ENCODE peak calls at places on chromosomes 2 and 18, in ten cellular contexts. N is NB4, L is astrocyte of the spinal cord, Y is fibroblast of villous mesenchyme, O is mucosa of descending colon, E is PC-9, B is mammary epithelial cell, W is left lung, M is HFF-Myc, H is uterus. P is an unnamed sample.

GRCh38 chr2:190887089-190887488 is 6.5 kb downstream of the GLS start:
- DNase-seq in N (peak), L (no peak), Y (peak), O (no peak), E (peak), B (peak), W (no peak), M (no peak), H (no peak), P (no peak)

GRCh38 chr2:238093181-238094140 is 6.7 kb upstream of the ESPNL start:
- DNase-seq in N (no peak), L (no peak), Y (no peak), O (no peak), E (no peak), B (no peak), W (peak), M (no peak), H (no peak), P (no peak)

GRCh38 chr2:23618696-23619530 is 233.9 kb downstream of the KLHL29 start:
- DNase-seq in N (no peak), L (no peak), Y (no peak), O (no peak), E (no peak), B (peak), W (no peak), M (no peak), H (no peak), P (no peak)

GRCh38 chr18:61398961-61399632 is 65.9 kb downstream of the CDH20 start:
- DNase-seq in N (no peak), L (peak), Y (peak), O (no peak), E (no peak), B (no peak), W (no peak), M (peak), H (no peak), P (no peak)

GRCh38 chr2:143901185-143901842 is 618.6 kb downstream of the ZEB2 start:
- DNase-seq in N (peak), L (peak), Y (peak), O (no peak), E (peak), B (peak), W (no peak), M (peak), H (no peak), P (peak)

GRCh38 chr2:74583504-74583903 is 29.0 kb downstream of the DOK1 start:
- DNase-seq in N (no peak), L (peak), Y (peak), O (no peak), E (peak), B (no peak), W (no peak), M (no peak), H (no peak), P (no peak)

GRCh38 chr2:26649992-26650712 is 9.0 kb upstream of the CIB4 start:
- DNase-seq in N (no peak), L (no peak), Y (no peak), O (no peak), E (no peak), B (no peak), W (no peak), M (no peak), H (no peak), P (no peak)

GRCh38 chr2:200189964-200190363 is 116.5 kb upstream of the SPATS2L start:
- DNase-seq in N (no peak), L (peak), Y (peak), O (no peak), E (no peak), B (peak), W (no peak), M (no peak), H (no peak), P (no peak)

GRCh38 chr2:117771969-117772630 is 42.4 kb upstream of the DDX18 start:
- DNase-seq in N (peak), L (peak), Y (peak), O (no peak), E (no peak), B (no peak), W (no peak), M (peak), H (no peak), P (no peak)

GRCh38 chr2:202353430-202353829 is 22.7 kb upstream of the BMPR2 start:
- DNase-seq in N (no peak), L (no peak), Y (no peak), O (no peak), E (no peak), B (no peak), W (no peak), M (no peak), H (no peak), P (no peak)

GRCh38 chr2:78992807-78993517 is 32.5 kb upstream of the REG3G start:
- DNase-seq in N (no peak), L (no peak), Y (no peak), O (peak), E (no peak), B (no peak), W (peak), M (no peak), H (no peak), P (no peak)

GRCh38 chr2:112685167-112685884 is 35.5 kb upstream of the NT5DC4 start:
- DNase-seq in N (peak), L (no peak), Y (no peak), O (no peak), E (no peak), B (no peak), W (no peak), M (no peak), H (no peak), P (no peak)
- TF ChIP-seq CTCF in N (no peak), L (peak), Y (peak), O (no peak), E (peak), B (peak), W (no peak), M (no peak), H (no peak), P (no peak)

GRCh38 chr2:37568565-37568964 is 102.9 kb downstream of the CDC42EP3 start:
- DNase-seq in N (no peak), L (no peak), Y (no peak), O (no peak), E (no peak), B (no peak), W (no peak), M (no peak), H (no peak), P (no peak)

GRCh38 chr2:37570773-37571570 is 100.5 kb downstream of the CDC42EP3 start:
- DNase-seq in N (no peak), L (peak), Y (peak), O (no peak), E (no peak), B (peak), W (no peak), M (no peak), H (no peak), P (peak)

GRCh38 chr2:37569986-37570688 is 101.3 kb downstream of the CDC42EP3 start:
- DNase-seq in N (no peak), L (peak), Y (peak), O (no peak), E (no peak), B (peak), W (no peak), M (no peak), H (no peak), P (no peak)

GRCh38 chr2:37571571-37572136 is 99.8 kb downstream of the CDC42EP3 start:
- DNase-seq in N (no peak), L (no peak), Y (no peak), O (no peak), E (no peak), B (no peak), W (no peak), M (no peak), H (no peak), P (no peak)

GRCh38 chr2:37569131-37569530 is 102.3 kb downstream of the CDC42EP3 start:
- DNase-seq in N (no peak), L (no peak), Y (no peak), O (no peak), E (no peak), B (no peak), W (no peak), M (no peak), H (no peak), P (no peak)
- H3K4me3 ChIP-seq in N (no peak), L (no peak), Y (no peak), O (no peak), E (no peak), B (no peak), W (no peak), M (no peak), H (no peak), P (no peak)

DNA sequence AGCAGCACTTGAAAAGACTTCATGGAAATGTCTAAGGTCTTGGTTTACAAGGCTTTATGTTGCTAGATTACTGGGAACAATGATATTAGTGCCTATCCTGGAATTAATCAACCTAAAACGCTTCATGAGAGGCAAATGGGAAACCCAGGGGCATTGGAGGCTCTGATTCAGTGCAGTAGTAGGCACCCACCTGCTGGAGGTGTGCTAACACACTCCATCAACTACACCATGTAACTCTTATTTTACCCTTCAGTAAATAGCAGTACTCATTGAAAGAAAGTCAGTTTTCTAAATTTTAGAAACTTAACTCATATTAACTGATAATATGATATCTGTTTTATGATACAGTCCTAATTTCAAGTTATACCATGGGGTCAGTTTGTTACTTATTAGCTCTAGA is 17.4 kb upstream of the HNRNPA3 start:
- DNase-seq in N (no peak), L (no peak), Y (no peak), O (no peak), E (no peak), B (no peak), W (no peak), M (no peak), H (no peak), P (no peak)
- TF ChIP-seq CTCF in N (no peak), L (no peak), Y (no peak), O (no peak), E (no peak), B (peak), W (no peak), M (no peak), H (no peak), P (no peak)

DNA sequence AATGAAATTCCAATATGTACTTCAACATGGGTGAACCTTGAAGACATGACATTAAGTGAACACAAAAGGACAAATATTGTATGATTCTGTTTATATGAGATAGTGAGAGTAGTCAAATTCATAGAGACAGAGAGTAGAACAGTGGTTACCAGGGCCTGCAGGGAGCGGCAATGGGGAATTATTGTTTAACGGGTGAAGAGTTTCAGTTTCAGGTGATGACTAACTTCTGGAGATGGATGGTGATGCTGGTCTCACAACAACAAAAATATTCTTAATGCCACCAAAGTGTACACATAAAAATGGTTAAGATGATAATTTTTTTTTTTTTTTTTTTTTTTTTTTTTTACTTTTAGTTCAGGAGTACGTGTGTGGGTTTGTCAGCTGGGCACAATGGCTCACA is 109.4 kb upstream of the TMEM200C start:
- DNase-seq in N (no peak), L (no peak), Y (no peak), O (no peak), E (no peak), B (no peak), W (no peak), M (no peak), H (no peak), P (no peak)
- H3K4me3 ChIP-seq in N (no peak), L (no peak), Y (no peak), O (no peak), E (no peak), B (no peak), W (no peak), M (no peak), H (no peak), P (no peak)

DNA sequence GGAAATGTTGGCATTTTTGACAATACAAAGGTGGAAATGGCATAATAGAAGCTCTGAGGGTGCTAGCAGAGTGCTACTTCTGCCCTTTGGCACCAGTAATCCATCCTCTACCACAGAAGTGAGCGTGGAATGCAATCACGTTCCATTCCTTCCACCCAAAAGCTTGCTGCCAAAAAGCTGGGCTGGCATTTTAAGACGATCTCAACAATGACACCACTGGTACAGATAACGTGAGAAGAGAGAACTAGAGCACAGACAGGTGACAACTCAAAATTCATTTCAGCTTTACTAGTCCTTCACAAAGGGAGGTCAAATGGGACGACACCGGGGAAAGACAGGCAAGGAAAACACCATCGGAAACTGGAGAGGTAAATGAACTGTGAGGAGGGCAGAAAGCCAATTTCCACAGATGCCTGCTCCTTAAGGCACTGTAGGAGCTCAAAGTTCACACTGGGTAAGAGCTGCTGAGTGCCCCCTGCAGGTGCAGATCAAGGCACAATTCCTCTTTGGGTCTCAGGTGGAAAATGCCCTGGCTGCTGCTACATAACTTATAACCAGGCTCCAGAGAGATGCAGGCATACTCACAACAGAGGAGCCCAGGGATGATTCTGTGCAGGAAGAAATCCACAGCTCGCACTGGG is 50.7 kb upstream of the RNU4ATAC start:
- DNase-seq in N (peak), L (peak), Y (no peak), O (peak), E (no peak), B (peak), W (no peak), M (no peak), H (no peak), P (no peak)
- TF ChIP-seq CTCF in N (peak), L (no peak), Y (no peak), O (no peak), E (no peak), B (peak), W (no peak), M (peak), H (no peak), P (no peak)

GRCh38 chr2:230224458-230224857 is 1.1 kb upstream of the SP140 start:
- DNase-seq in N (no peak), L (no peak), Y (no peak), O (no peak), E (no peak), B (no peak), W (no peak), M (no peak), H (no peak), P (no peak)

GRCh38 chr2:230220347-230220969 is 674 bp upstream of the SP110 start:
- DNase-seq in N (no peak), L (no peak), Y (no peak), O (no peak), E (no peak), B (no peak), W (no peak), M (no peak), H (no peak), P (no peak)

GRCh38 chr2:230219419-230220331 is at the start of gene SP110:
- DNase-seq in N (peak), L (peak), Y (peak), O (peak), E (peak), B (peak), W (peak), M (peak), H (peak), P (peak)

GRCh38 chr2:230218411-230218810 is 1.4 kb downstream of the SP110 start:
- DNase-seq in N (peak), L (no peak), Y (no peak), O (no peak), E (no peak), B (no peak), W (no peak), M (no peak), H (no peak), P (no peak)

GRCh38 chr2:230221533-230221932 is 1.7 kb upstream of the SP110 start:
- DNase-seq in N (no peak), L (no peak), Y (no peak), O (no peak), E (no peak), B (no peak), W (no peak), M (no peak), H (no peak), P (no peak)
- H3K4me3 ChIP-seq in N (no peak), L (no peak), Y (no peak), O (no peak), E (no peak), B (no peak), W (no peak), M (no peak), H (no peak), P (no peak)

DNA sequence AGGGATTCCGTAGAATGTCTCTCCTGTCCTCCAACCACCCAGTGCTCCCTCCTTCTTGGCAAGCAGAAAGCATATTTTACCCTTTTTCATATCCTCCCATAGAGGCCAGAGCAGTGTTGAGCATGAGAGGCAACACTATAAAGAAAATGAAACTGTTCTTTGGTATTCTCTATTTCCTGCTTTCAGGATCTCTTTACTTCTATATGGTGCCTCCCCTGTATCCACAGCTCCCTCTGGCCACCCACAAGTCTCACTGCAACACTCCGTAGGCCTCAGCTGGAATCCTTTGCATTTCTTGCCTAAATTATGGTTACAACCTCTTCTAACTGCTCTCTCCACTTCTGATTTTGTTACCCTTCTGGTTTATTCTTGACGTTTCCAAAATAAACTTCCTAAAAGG is 74.9 kb upstream of the C2orf15 start:
- DNase-seq in N (peak), L (peak), Y (peak), O (no peak), E (peak), B (peak), W (no peak), M (peak), H (no peak), P (peak)
- TF ChIP-seq CTCF in N (peak), L (peak), Y (peak), O (no peak), E (peak), B (peak), W (peak), M (peak), H (no peak), P (peak)

GRCh38 chr2:97715951-97716694 is 2.7 kb downstream of the ZAP70 start:
- DNase-seq in N (no peak), L (no peak), Y (no peak), O (no peak), E (no peak), B (no peak), W (no peak), M (no peak), H (no peak), P (no peak)

GRCh38 chr2:97714084-97714949 is 941 bp downstream of the ZAP70 start:
- DNase-seq in N (no peak), L (no peak), Y (no peak), O (peak), E (no peak), B (peak), W (no peak), M (no peak), H (no peak), P (no peak)

GRCh38 chr2:97716695-97717617 is 3.6 kb downstream of the ZAP70 start:
- DNase-seq in N (no peak), L (no peak), Y (no peak), O (peak), E (no peak), B (no peak), W (no peak), M (no peak), H (no peak), P (no peak)

GRCh38 chr2:97713296-97714083 is at the start of gene ZAP70:
- DNase-seq in N (no peak), L (no peak), Y (no peak), O (peak), E (no peak), B (no peak), W (no peak), M (no peak), H (no peak), P (no peak)

GRCh38 chr2:97714950-97715652 is 1.7 kb downstream of the ZAP70 start:
- DNase-seq in N (no peak), L (no peak), Y (no peak), O (no peak), E (no peak), B (no peak), W (no peak), M (no peak), H (no peak), P (no peak)
- H3K4me3 ChIP-seq in N (no peak), L (no peak), Y (no peak), O (no peak), E (no peak), B (no peak), W (no peak), M (no peak), H (no peak), P (no peak)

GRCh38 chr2:62774555-62775366 is 69.2 kb downstream of the EHBP1 start:
- DNase-seq in N (peak), L (peak), Y (peak), O (no peak), E (peak), B (peak), W (no peak), M (peak), H (no peak), P (no peak)
- TF ChIP-seq CTCF in N (peak), L (peak), Y (peak), O (peak), E (peak), B (peak), W (peak), M (peak), H (peak), P (peak)